ENCODE peak calls at places on chromosomes 12 and 14, in five cellular contexts. One of them, this sample, is unnamed.

GRCh38 chr14:87483651-87484260 is 509.2 kb downstream of the GALC start:
- DNase-seq in psoas muscle: no peak
- DNase-seq in foreskin fibroblast: peak
- DNase-seq in GM12865: no peak
- DNase-seq in lung: no peak
- DNase-seq in this sample: no peak

GRCh38 chr14:24316597-24316950 is 5.3 kb downstream of the LTB4R start:
- DNase-seq in lung: no peak
- DNase-seq in psoas muscle: no peak
- DNase-seq in foreskin fibroblast: no peak
- DNase-seq in GM12865: no peak
- DNase-seq in this sample: no peak

GRCh38 chr12:27436029-27436428 is 10.5 kb upstream of the SMCO2 start:
- DNase-seq in GM12865: no peak
- DNase-seq in foreskin fibroblast: no peak
- DNase-seq in psoas muscle: no peak
- DNase-seq in lung: no peak
- DNase-seq in this sample: no peak

GRCh38 chr12:80261403-80261802 is 162.1 kb downstream of the OTOGL start:
- DNase-seq in lung: no peak
- DNase-seq in GM12865: no peak
- DNase-seq in foreskin fibroblast: no peak
- DNase-seq in psoas muscle: no peak
- DNase-seq in this sample: no peak

GRCh38 chr12:19873146-19873545 is 433.9 kb downstream of the AEBP2 start:
- DNase-seq in GM12865: no peak
- DNase-seq in lung: no peak
- DNase-seq in foreskin fibroblast: peak
- DNase-seq in psoas muscle: no peak
- DNase-seq in this sample: no peak

GRCh38 chr12:115983226-115983798 is 294.2 kb downstream of the MED13L start:
- DNase-seq in lung: no peak
- DNase-seq in GM12865: peak
- DNase-seq in foreskin fibroblast: peak
- DNase-seq in psoas muscle: no peak
- DNase-seq in this sample: no peak

GRCh38 chr14:72715215-72715909 is 178.5 kb downstream of the DPF3 start:
- DNase-seq in psoas muscle: peak
- DNase-seq in foreskin fibroblast: peak
- DNase-seq in GM12865: peak
- DNase-seq in lung: no peak
- DNase-seq in this sample: no peak

GRCh38 chr12:127485528-127485927 is 781.4 kb upstream of the TMEM132C start:
- DNase-seq in psoas muscle: no peak
- DNase-seq in foreskin fibroblast: peak
- DNase-seq in lung: no peak
- DNase-seq in GM12865: peak
- DNase-seq in this sample: no peak

GRCh38 chr12:59808317-59808910 is 212.6 kb downstream of the SLC16A7 start:
- DNase-seq in lung: no peak
- DNase-seq in psoas muscle: no peak
- DNase-seq in GM12865: peak
- DNase-seq in foreskin fibroblast: peak
- DNase-seq in this sample: no peak

GRCh38 chr12:113298861-113299545 is 35.9 kb downstream of the SLC8B1 start:
- DNase-seq in GM12865: no peak
- DNase-seq in foreskin fibroblast: peak
- DNase-seq in psoas muscle: peak
- DNase-seq in lung: no peak
- DNase-seq in this sample: no peak

GRCh38 chr14:78863143-78863542 is 693.0 kb downstream of the NRXN3 start:
- DNase-seq in foreskin fibroblast: peak
- DNase-seq in psoas muscle: no peak
- DNase-seq in GM12865: peak
- DNase-seq in lung: no peak
- DNase-seq in this sample: peak

GRCh38 chr12:127903146-127903545 is 363.8 kb upstream of the TMEM132C start:
- DNase-seq in GM12865: no peak
- DNase-seq in lung: no peak
- DNase-seq in psoas muscle: no peak
- DNase-seq in foreskin fibroblast: no peak
- DNase-seq in this sample: no peak

GRCh38 chr12:68334136-68334535 is 2.0 kb upstream of the MDM1 start:
- DNase-seq in GM12865: peak
- DNase-seq in foreskin fibroblast: no peak
- DNase-seq in lung: no peak
- DNase-seq in psoas muscle: no peak
- DNase-seq in this sample: no peak

GRCh38 chr14:104105071-104105821 is 19.7 kb downstream of the ASPG start:
- DNase-seq in GM12865: no peak
- DNase-seq in psoas muscle: peak
- DNase-seq in lung: no peak
- DNase-seq in foreskin fibroblast: no peak
- DNase-seq in this sample: peak

GRCh38 chr12:79959484-79959883 is 24.6 kb upstream of the PPP1R12A start:
- DNase-seq in lung: no peak
- DNase-seq in psoas muscle: no peak
- DNase-seq in GM12865: no peak
- DNase-seq in foreskin fibroblast: no peak
- DNase-seq in this sample: no peak

GRCh38 chr14:65103150-65103760 is 938 bp upstream of the MAX start:
- DNase-seq in lung: no peak
- DNase-seq in psoas muscle: no peak
- DNase-seq in GM12865: peak
- DNase-seq in foreskin fibroblast: peak
- DNase-seq in this sample: no peak

GRCh38 chr14:36756221-36756620 is 94.6 kb downstream of the PAX9 start:
- DNase-seq in lung: no peak
- DNase-seq in psoas muscle: no peak
- DNase-seq in GM12865: no peak
- DNase-seq in foreskin fibroblast: no peak
- DNase-seq in this sample: no peak

GRCh38 chr12:116640320-116640719 is 81.1 kb downstream of the MAP1LC3B2 start:
- DNase-seq in foreskin fibroblast: no peak
- DNase-seq in lung: no peak
- DNase-seq in GM12865: no peak
- DNase-seq in psoas muscle: no peak
- DNase-seq in this sample: no peak

GRCh38 chr12:24919346-24920001 is 29.4 kb downstream of the BCAT1 start:
- DNase-seq in lung: no peak
- DNase-seq in foreskin fibroblast: no peak
- DNase-seq in GM12865: peak
- DNase-seq in psoas muscle: no peak
- DNase-seq in this sample: no peak

GRCh38 chr12:132282031-132282949 is 47.1 kb downstream of the GALNT9 start:
- DNase-seq in lung: no peak
- DNase-seq in GM12865: no peak
- DNase-seq in psoas muscle: peak
- DNase-seq in foreskin fibroblast: no peak
- DNase-seq in this sample: no peak

GRCh38 chr12:132284618-132285310 is 44.6 kb downstream of the GALNT9 start:
- DNase-seq in GM12865: no peak
- DNase-seq in foreskin fibroblast: no peak
- DNase-seq in psoas muscle: no peak
- DNase-seq in lung: no peak
- DNase-seq in this sample: no peak

GRCh38 chr12:132285311-132285741 is 44.1 kb downstream of the GALNT9 start:
- DNase-seq in GM12865: no peak
- DNase-seq in lung: no peak
- DNase-seq in psoas muscle: no peak
- DNase-seq in foreskin fibroblast: no peak
- DNase-seq in this sample: no peak

GRCh38 chr12:132282950-132283771 is 46.2 kb downstream of the GALNT9 start:
- DNase-seq in foreskin fibroblast: no peak
- DNase-seq in GM12865: no peak
- DNase-seq in psoas muscle: peak
- DNase-seq in lung: no peak
- DNase-seq in this sample: no peak

GRCh38 chr12:132284071-132284492 is 45.3 kb downstream of the GALNT9 start:
- DNase-seq in GM12865: no peak
- DNase-seq in psoas muscle: no peak
- DNase-seq in foreskin fibroblast: peak
- DNase-seq in lung: no peak
- DNase-seq in this sample: no peak
- TF ChIP-seq CTCF in GM12865: no peak
- TF ChIP-seq CTCF in psoas muscle: no peak
- TF ChIP-seq CTCF in foreskin fibroblast: peak
- TF ChIP-seq CTCF in lung: no peak
- TF ChIP-seq CTCF in this sample: no peak

DNA sequence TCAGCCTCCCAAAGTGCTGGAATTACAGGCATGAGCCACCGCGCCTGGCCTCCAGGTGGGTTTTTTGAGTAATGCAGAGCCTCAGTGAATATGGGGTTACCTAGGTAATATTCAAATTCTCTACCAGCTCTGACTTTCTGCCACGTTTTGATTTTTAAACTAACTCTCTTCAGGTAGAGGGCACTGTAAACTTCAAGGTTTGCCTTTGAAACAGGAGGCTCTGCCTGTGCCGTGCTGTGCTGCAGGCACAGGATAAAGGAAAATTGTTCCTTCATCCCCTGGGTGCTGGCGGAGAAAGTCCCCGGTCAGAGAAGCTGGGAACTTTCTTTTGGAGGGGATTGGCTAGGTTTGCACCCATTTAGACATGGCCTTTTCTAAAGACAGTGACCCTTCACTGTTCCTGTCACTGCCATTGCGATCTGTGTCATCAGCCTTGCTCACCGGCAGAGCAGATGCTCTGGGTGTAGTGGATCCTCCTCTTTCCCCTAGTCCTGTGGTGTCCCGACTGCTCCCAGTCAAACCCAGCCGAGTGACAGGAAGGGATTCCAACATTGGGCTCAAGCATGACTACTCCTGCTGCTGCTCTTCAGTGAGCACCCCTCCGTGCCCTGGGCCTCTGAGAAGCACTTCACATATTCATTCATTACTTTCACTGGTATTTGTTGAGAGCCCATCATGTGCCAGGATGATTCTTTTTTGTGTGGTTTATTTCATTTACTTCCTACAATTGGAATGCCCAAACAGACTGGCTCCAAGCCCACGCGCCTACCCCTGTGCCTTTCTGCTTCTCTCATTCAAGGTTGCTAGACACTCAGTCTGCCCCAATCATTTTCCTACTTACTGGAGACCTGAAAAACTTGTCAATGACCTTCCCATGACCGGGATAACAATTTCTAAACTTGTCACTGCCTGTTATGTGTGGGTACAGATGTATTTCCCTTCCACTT is 103.6 kb downstream of the TMEM30B start:
- DNase-seq in psoas muscle: no peak
- DNase-seq in GM12865: no peak
- DNase-seq in lung: no peak
- DNase-seq in foreskin fibroblast: peak
- DNase-seq in this sample: no peak
- TF ChIP-seq CTCF in psoas muscle: no peak
- TF ChIP-seq CTCF in GM12865: no peak
- TF ChIP-seq CTCF in lung: no peak
- TF ChIP-seq CTCF in foreskin fibroblast: no peak
- TF ChIP-seq CTCF in this sample: no peak

GRCh38 chr12:47855502-47855901 is 35.8 kb upstream of the HDAC7 start:
- DNase-seq in psoas muscle: no peak
- DNase-seq in foreskin fibroblast: no peak
- DNase-seq in GM12865: no peak
- DNase-seq in lung: no peak
- DNase-seq in this sample: no peak
- TF ChIP-seq CTCF in psoas muscle: no peak
- TF ChIP-seq CTCF in foreskin fibroblast: no peak
- TF ChIP-seq CTCF in GM12865: no peak
- TF ChIP-seq CTCF in lung: no peak
- TF ChIP-seq CTCF in this sample: no peak

GRCh38 chr14:94372021-94372605 is 16.3 kb downstream of the SERPINA1 start:
- DNase-seq in lung: no peak
- DNase-seq in GM12865: no peak
- DNase-seq in foreskin fibroblast: no peak
- DNase-seq in psoas muscle: no peak
- DNase-seq in this sample: no peak
- TF ChIP-seq CTCF in lung: no peak
- TF ChIP-seq CTCF in GM12865: peak
- TF ChIP-seq CTCF in foreskin fibroblast: no peak
- TF ChIP-seq CTCF in psoas muscle: no peak
- TF ChIP-seq CTCF in this sample: no peak

GRCh38 chr12:11653215-11653753 is 3.8 kb downstream of the ETV6 start:
- DNase-seq in GM12865: peak
- DNase-seq in psoas muscle: no peak
- DNase-seq in lung: no peak
- DNase-seq in foreskin fibroblast: peak
- DNase-seq in this sample: no peak
- TF ChIP-seq CTCF in GM12865: no peak
- TF ChIP-seq CTCF in psoas muscle: no peak
- TF ChIP-seq CTCF in lung: no peak
- TF ChIP-seq CTCF in foreskin fibroblast: no peak
- TF ChIP-seq CTCF in this sample: no peak

DNA sequence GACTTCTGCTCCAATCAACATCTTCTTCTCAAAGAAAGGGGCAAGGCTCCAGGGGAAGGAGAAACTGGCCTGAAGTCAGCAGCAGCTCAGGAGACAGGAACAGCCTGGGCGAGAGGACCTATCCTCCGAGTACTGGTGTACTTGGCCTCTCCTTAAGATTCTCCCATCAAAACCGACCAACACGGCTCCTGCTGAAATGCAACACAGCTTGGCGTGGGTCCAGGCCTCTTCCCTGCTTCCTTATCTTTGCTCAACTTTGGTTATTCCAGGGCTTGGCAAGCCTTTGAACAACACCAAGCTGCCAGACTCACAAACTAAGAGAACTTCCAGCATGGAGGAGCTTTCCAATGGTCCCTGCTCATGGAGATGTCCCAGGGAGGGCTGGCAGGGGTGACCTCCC is 377.4 kb downstream of the BCL11B start:
- DNase-seq in lung: no peak
- DNase-seq in foreskin fibroblast: no peak
- DNase-seq in psoas muscle: no peak
- DNase-seq in GM12865: no peak
- DNase-seq in this sample: no peak
- TF ChIP-seq CTCF in lung: no peak
- TF ChIP-seq CTCF in foreskin fibroblast: no peak
- TF ChIP-seq CTCF in psoas muscle: no peak
- TF ChIP-seq CTCF in GM12865: no peak
- TF ChIP-seq CTCF in this sample: no peak

GRCh38 chr14:76918751-76919421 is 92.7 kb downstream of the LRRC74A start:
- DNase-seq in lung: peak
- DNase-seq in GM12865: no peak
- DNase-seq in psoas muscle: peak
- DNase-seq in foreskin fibroblast: peak
- DNase-seq in this sample: peak
- TF ChIP-seq CTCF in lung: no peak
- TF ChIP-seq CTCF in GM12865: no peak
- TF ChIP-seq CTCF in psoas muscle: no peak
- TF ChIP-seq CTCF in foreskin fibroblast: no peak
- TF ChIP-seq CTCF in this sample: no peak

This sample was measured in mesothelial cell of epicardium.